ENCODE peak calls at places on chromosomes 7 and 10, in eight cellular contexts. X, L, R, J, S, C, P and G are unnamed samples.

GRCh38 chr7:43784030-43785001 is 25.8 kb downstream of the BLVRA start:
- DNase-seq in X (peak; percentile 72), L (no peak), R (no peak), J (no peak), S (no peak), C (no peak), P (no peak), G (no peak)

GRCh38 chr7:45649560-45650346 is 75.6 kb downstream of the ADCY1 start:
- DNase-seq in X (no peak), L (no peak), R (no peak), J (no peak), S (no peak), C (no peak), P (no peak), G (no peak)

GRCh38 chr7:51666261-51666660 is 349.7 kb upstream of the COBL start:
- DNase-seq in X (no peak), L (no peak), R (no peak), J (no peak), S (no peak), C (no peak), P (no peak), G (no peak)

GRCh38 chr7:156889089-156889488 is 3.9 kb downstream of the LMBR1 start:
- DNase-seq in X (no peak), L (no peak), R (no peak), J (no peak), S (no peak), C (no peak), P (no peak), G (no peak)

GRCh38 chr7:137094-137861 is 55.1 kb upstream of the FAM20C start:
- DNase-seq in X (peak; percentile 52), L (no peak), R (no peak), J (no peak), S (no peak), C (no peak), P (no peak), G (no peak)

GRCh38 chr7:102813256-102814024 is 64.6 kb downstream of the FAM185A start:
- DNase-seq in X (no peak), L (no peak), R (no peak), J (no peak), S (no peak), C (no peak), P (no peak), G (no peak)

GRCh38 chr10:12835709-12836108 is 165.8 kb downstream of the CCDC3 start:
- DNase-seq in X (no peak), L (no peak), R (no peak), J (peak; percentile 47), S (no peak), C (no peak), P (no peak), G (no peak)

GRCh38 chr7:112421666-112422486 is 28.4 kb upstream of the IFRD1 start:
- DNase-seq in X (no peak), L (no peak), R (no peak), J (no peak), S (no peak), C (no peak), P (no peak), G (no peak)

GRCh38 chr7:96084880-96085551 is 236.9 kb downstream of the SLC25A13 start:
- DNase-seq in X (no peak), L (no peak), R (no peak), J (no peak), S (no peak), C (no peak), P (no peak), G (no peak)

GRCh38 chr10:113854757-113855626 is 531 bp downstream of the NHLRC2 start:
- DNase-seq in X (peak; percentile 77), L (no peak), R (no peak), J (peak; percentile 89), S (peak; percentile 62), C (peak; percentile 63), P (peak; percentile 69), G (peak; percentile 66)

GRCh38 chr7:75626954-75627353 is 111.8 kb downstream of the HIP1 start:
- DNase-seq in X (no peak), L (no peak), R (no peak), J (no peak), S (no peak), C (no peak), P (no peak), G (no peak)

GRCh38 chr7:44808914-44809393 is 12.5 kb downstream of the PPIA start:
- DNase-seq in X (no peak), L (no peak), R (no peak), J (peak; percentile 29), S (no peak), C (no peak), P (no peak), G (no peak)

GRCh38 chr10:108757946-108758345 is 1165.4 kb downstream of the XPNPEP1 start:
- DNase-seq in X (no peak), L (no peak), R (no peak), J (no peak), S (no peak), C (no peak), P (no peak), G (no peak)

GRCh38 chr7:140595468-140596147 is 45.0 kb downstream of the DENND2A start:
- DNase-seq in X (no peak), L (peak; percentile 34), R (no peak), J (peak; percentile 32), S (no peak), C (no peak), P (no peak), G (no peak)

GRCh38 chr10:60140681-60141632 is 234.6 kb upstream of the CCDC6 start:
- DNase-seq in X (no peak), L (no peak), R (no peak), J (no peak), S (peak; percentile 76), C (peak; percentile 9), P (no peak), G (peak; percentile 51)

GRCh38 chr10:130135676-130136213 is 446 bp upstream of the GLRX3 start:
- DNase-seq in X (no peak), L (no peak), R (no peak), J (no peak), S (no peak), C (no peak), P (no peak), G (no peak)

GRCh38 chr10:120513307-120513706 is 56.3 kb downstream of the PLPP4 start:
- DNase-seq in X (no peak), L (no peak), R (no peak), J (no peak), S (no peak), C (no peak), P (no peak), G (no peak)

GRCh38 chr7:158123753-158124152 is 463.9 kb downstream of the PTPRN2 start:
- DNase-seq in X (no peak), L (no peak), R (no peak), J (peak; percentile 63), S (no peak), C (no peak), P (no peak), G (no peak)

GRCh38 chr10:75375828-75376227 is 25.7 kb downstream of the ZNF503 start:
- DNase-seq in X (no peak), L (no peak), R (no peak), J (no peak), S (no peak), C (no peak), P (no peak), G (no peak)

GRCh38 chr10:75367098-75367497 is 34.5 kb downstream of the ZNF503 start:
- DNase-seq in X (no peak), L (no peak), R (no peak), J (no peak), S (no peak), C (no peak), P (no peak), G (peak; percentile 16)

DNA sequence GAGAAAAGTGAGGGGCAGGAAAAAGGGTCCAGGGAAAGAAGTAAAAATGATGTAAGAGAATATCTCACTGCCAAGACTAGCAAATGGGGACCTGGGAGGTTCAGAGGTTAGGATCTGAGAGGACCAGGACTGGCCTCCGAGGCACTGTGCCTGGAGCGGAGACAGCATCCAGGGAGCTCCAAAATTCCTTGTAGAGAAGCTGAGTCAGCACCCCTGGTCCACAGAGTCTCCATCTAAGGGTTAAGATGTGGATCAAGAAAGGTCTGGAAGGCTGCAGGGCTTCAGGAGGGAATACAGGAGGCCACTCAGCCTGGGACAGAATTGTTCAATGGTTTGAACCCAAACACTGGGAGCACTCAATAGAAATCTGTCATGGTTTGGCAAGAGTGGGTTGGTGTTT is 30.6 kb downstream of the ZNF503 start:
- DNase-seq in X (no peak), L (no peak), R (no peak), J (no peak), S (no peak), C (no peak), P (no peak), G (no peak)
- TF ChIP-seq CTCF in X (no peak), L (no peak), R (no peak), J (no peak), S (no peak), C (no peak), P (no peak), G (no peak)

GRCh38 chr7:1290262-1291039 is 57.8 kb downstream of the UNCX start:
- DNase-seq in X (no peak), L (no peak), R (no peak), J (peak; percentile 71), S (no peak), C (no peak), P (no peak), G (peak; percentile 59)
- TF ChIP-seq CTCF in X (no peak), L (no peak), R (no peak), J (no peak), S (no peak), C (no peak), P (no peak), G (no peak)

GRCh38 chr10:46273506-46274477 is 13.0 kb upstream of the ANTXRL start:
- DNase-seq in X (no peak), L (no peak), R (peak; percentile 49), J (peak; percentile 57), S (no peak), C (peak; percentile 9), P (peak; percentile 25), G (no peak)
- TF ChIP-seq CTCF in X (no peak), L (no peak), R (peak; percentile 25), J (no peak), S (no peak), C (no peak), P (no peak), G (no peak)

GRCh38 chr7:28062197-28062988 is 118.2 kb downstream of the JAZF1 start:
- DNase-seq in X (peak; percentile 82), L (peak; percentile 74), R (no peak), J (peak; percentile 88), S (peak; percentile 82), C (peak; percentile 77), P (peak; percentile 53), G (peak; percentile 79)
- TF ChIP-seq CTCF in X (peak; percentile 70), L (peak; percentile 46), R (no peak), J (peak; percentile 53), S (peak; percentile 52), C (peak; percentile 41), P (peak; percentile 14), G (peak; percentile 79)

DNA sequence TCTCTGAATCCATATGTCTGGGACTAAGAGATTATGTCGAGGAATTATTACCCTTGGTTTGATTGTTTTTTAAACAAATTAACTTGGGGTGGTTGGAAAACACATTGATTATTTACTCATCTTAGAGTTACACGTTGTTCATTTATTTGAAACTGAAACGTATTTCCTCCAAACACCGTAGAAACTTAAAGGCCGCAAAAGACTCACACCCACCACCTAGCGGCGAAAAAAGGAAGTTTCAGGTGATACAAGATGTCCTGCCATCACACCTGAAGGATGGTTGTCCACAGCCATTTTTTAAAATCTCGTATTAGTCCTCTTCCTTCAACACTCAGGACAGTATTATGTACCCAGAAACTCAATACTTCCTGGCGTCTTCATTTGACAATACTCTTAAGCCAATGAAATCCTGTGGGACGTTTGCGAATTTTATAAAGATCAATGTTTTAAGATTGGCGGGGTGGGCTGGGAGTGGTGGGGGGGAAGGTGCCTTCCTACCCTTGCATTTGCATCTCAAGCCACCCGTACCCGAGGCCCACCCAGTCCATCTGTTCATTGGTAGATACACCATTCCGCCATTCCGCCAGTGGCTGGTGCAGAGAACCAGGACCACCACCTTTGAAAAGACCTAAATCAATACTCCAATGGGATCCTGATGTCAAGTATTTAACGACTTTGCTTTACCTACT is 1.4 kb upstream of the LCOR start:
- DNase-seq in X (no peak), L (peak; percentile 41), R (no peak), J (no peak), S (peak; percentile 92), C (peak; percentile 72), P (peak; percentile 73), G (peak; percentile 73)
- TF ChIP-seq CTCF in X (peak; percentile 84), L (peak; percentile 51), R (peak; percentile 83), J (peak; percentile 79), S (peak; percentile 93), C (peak; percentile 86), P (peak; percentile 83), G (peak; percentile 87)